ENCODE peak calls at places on chromosomes 7 and 10, in five cellular contexts. H is mesendoderm, C is neural progenitor cell, Q is mammary epithelial cell, O is IMR-90. M is an unnamed sample.

GRCh38 chr10:47374611-47375536 is 9.2 kb downstream of the ZNF488 start:
- DNase-seq in H (no peak), C (no peak), Q (no peak), O (peak; percentile 62), M (peak; percentile 21)

GRCh38 chr10:84265378-84265777 is 20.5 kb downstream of the RGR start:
- DNase-seq in H (no peak), C (no peak), Q (no peak), O (no peak), M (peak; percentile 39)

GRCh38 chr10:14569274-14570060 is 205.2 kb downstream of the FAM107B start:
- DNase-seq in H (no peak), C (no peak), Q (no peak), O (no peak), M (no peak)

GRCh38 chr10:114714281-114714741 is 56.2 kb upstream of the ABLIM1 start:
- DNase-seq in H (no peak), C (no peak), Q (peak; percentile 79), O (peak; percentile 98), M (no peak)

GRCh38 chr10:63494951-63495350 is 26.2 kb upstream of the REEP3 start:
- DNase-seq in H (peak; percentile 75), C (peak; percentile 41), Q (no peak), O (no peak), M (no peak)

GRCh38 chr10:14873090-14873760 is 5.4 kb upstream of the SUV39H2 start:
- DNase-seq in H (no peak), C (no peak), Q (peak; percentile 29), O (peak; percentile 73), M (no peak)

GRCh38 chr7:36157506-36158320 is 4.7 kb downstream of the EEPD1 start:
- DNase-seq in H (no peak), C (no peak), Q (peak; percentile 37), O (no peak), M (peak; percentile 38)

GRCh38 chr7:75650062-75650461 is 88.7 kb downstream of the HIP1 start:
- DNase-seq in H (peak; percentile 53), C (peak; percentile 64), Q (no peak), O (no peak), M (peak; percentile 82)

GRCh38 chr10:80204801-80205477 is 398 bp downstream of the ANXA11 start:
- DNase-seq in H (peak; percentile 29), C (peak; percentile 57), Q (no peak), O (peak; percentile 30), M (peak; percentile 69)

GRCh38 chr10:84715911-84716310 is 387.5 kb downstream of the CCSER2 start:
- DNase-seq in H (peak; percentile 81), C (peak; percentile 81), Q (peak; percentile 26), O (peak; percentile 8), M (peak; percentile 87)

GRCh38 chr10:86646933-86647332 is 7.4 kb upstream of the OPN4 start:
- DNase-seq in H (no peak), C (no peak), Q (no peak), O (no peak), M (peak; percentile 39)

GRCh38 chr10:74485283-74485682 is 334.3 kb downstream of the ADK start:
- DNase-seq in H (no peak), C (no peak), Q (no peak), O (no peak), M (no peak)

GRCh38 chr7:103348452-103348851 is 1.0 kb downstream of the PSMC2 start:
- DNase-seq in H (no peak), C (no peak), Q (no peak), O (no peak), M (no peak)
- H3K27ac ChIP-seq in H (no peak overlapping the region), C (no peak overlapping the region), Q (no peak overlapping the region), O (no peak overlapping the region), M (no peak overlapping the region)

GRCh38 chr10:43648083-43648391 is 644 bp downstream of the ZNF32 start:
- DNase-seq in H (no peak), C (no peak), Q (no peak), O (no peak), M (no peak)
- H3K9ac ChIP-seq in H (peak overlapping the region; percentile 86), C (no peak overlapping the region), Q (no peak overlapping the region), O (peak overlapping the region; percentile 56), M (peak overlapping the region; percentile 72)

DNA sequence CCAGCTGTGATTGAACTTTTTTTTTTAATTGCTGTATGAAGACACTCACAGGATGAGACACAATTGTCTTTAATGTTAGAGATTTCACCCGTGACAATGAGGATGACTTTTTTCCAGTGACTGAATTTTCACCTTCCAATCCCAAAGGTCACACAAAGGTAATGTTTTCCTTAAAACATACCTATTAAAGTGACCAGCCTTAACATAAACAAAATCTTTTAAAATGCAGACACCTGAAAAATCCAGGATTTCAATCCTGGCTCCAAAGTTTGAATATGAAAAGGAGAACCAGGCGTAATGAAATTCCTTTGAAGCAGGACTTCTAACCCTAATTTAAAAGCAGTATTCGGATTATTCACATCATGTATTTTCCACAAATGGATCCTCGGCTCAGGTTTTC is 647.7 kb downstream of the GATA3 start:
- DNase-seq in H (no peak), C (no peak), Q (no peak), O (no peak), M (no peak)
- H3K27ac ChIP-seq in H (no peak overlapping the region), C (no peak overlapping the region), Q (no peak overlapping the region), O (no peak overlapping the region), M (no peak overlapping the region)

DNA sequence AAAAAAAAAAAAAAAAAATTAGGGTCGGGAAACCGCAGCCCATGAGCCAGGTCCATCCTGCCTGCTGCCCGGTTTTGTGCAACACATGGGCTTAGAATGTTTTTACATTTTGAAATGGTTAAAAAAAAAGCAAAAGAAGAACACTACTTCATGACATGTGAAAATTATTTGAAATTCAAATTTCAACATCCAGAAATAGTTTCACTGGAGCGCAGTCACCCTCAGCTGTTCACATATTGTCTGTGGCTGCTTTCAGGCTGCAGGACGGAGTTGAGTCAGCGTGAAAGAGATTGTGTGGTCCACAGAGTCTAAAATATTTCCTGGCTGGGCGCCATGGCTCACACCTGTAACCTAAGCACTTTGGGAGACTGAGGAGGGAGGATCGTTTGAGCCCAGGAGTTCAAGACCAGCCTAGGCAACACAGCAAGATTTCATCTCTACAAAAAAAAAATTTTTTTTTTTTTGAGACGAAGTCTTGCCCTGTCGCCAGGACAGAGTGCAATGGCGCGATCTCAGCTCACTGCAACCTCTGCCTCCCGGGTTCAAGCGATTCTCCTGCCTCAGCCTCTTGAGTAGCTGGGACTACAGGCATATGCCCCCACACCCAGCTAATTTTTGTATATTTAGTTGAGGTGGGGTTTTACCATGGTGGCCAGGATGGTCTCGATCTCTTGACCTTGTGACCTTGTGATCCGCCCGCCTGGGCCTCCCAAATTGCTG is 63.9 kb upstream of the ECHDC3 start:
- DNase-seq in H (no peak), C (no peak), Q (peak; percentile 77), O (no peak), M (no peak)
- H3K9ac ChIP-seq in H (no peak overlapping the region), C (no peak overlapping the region), Q (no peak overlapping the region), O (no peak overlapping the region), M (no peak overlapping the region)

DNA sequence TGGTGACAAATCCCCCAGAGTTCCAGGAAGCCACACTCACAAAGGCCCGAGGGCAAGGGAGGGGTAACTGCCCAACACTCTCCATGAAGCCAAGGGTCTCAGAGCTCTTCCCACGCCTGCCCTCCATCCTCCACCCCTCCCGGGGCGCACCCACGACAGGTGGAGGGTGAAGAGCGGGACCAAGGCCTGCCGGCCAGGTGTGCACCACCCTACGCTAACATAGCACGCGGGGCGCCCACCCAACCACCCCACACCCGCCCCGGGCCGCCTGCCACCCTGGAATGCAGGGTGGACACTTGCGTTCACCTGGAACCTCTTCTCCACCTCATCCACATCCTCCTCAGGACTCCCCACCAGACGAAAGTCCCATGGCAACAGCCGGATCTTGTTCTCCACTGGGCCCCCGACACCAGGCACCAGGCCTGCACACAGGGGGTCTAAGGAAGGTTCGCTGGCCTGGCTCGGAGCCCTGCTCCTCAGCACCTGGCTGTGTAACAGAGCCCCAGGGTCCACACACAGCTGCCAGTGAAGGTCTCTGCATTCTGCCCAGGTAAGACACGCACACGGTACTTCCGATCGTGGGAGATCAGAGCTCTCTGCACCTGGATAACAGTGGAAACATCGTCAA is 32.7 kb downstream of the MAD1L1 start:
- DNase-seq in H (no peak), C (no peak), Q (no peak), O (no peak), M (no peak)
- H3K27ac ChIP-seq in H (no peak overlapping the region), C (no peak overlapping the region), Q (no peak overlapping the region), O (no peak overlapping the region), M (no peak overlapping the region)